ENCODE peak calls at places on chromosomes 5 and 9, in nine cellular contexts. One of them, this sample, is unnamed.

GRCh38 chr5:107518219-107519015 is 152.3 kb downstream of the EFNA5 start:
- DNase-seq in fibroblast of the aortic adventitia: no peak
- DNase-seq in lung: no peak
- DNase-seq in astrocyte of the spinal cord: peak; percentile 50
- DNase-seq in psoas muscle: no peak
- DNase-seq in ovary: no peak
- DNase-seq in mammary epithelial cell: no peak
- DNase-seq in IMR-90: no peak
- DNase-seq in upper lobe of right lung: no peak
- DNase-seq in this sample: no peak

GRCh38 chr9:9751996-9752395 is 860.8 kb downstream of the PTPRD start:
- DNase-seq in astrocyte of the spinal cord: no peak
- DNase-seq in IMR-90: no peak
- DNase-seq in mammary epithelial cell: no peak
- DNase-seq in ovary: no peak
- DNase-seq in psoas muscle: no peak
- DNase-seq in lung: no peak
- DNase-seq in upper lobe of right lung: no peak
- DNase-seq in fibroblast of the aortic adventitia: no peak
- DNase-seq in this sample: no peak

GRCh38 chr5:10663531-10664183 is 97.4 kb downstream of the DAP start:
- DNase-seq in fibroblast of the aortic adventitia: peak; percentile 78
- DNase-seq in IMR-90: peak; percentile 64
- DNase-seq in ovary: no peak
- DNase-seq in psoas muscle: no peak
- DNase-seq in astrocyte of the spinal cord: peak; percentile 38
- DNase-seq in lung: no peak
- DNase-seq in mammary epithelial cell: no peak
- DNase-seq in upper lobe of right lung: no peak
- DNase-seq in this sample: peak; percentile 53

GRCh38 chr9:107390806-107391205 is 98.8 kb downstream of the KLF4 start:
- DNase-seq in psoas muscle: no peak
- DNase-seq in IMR-90: no peak
- DNase-seq in lung: no peak
- DNase-seq in upper lobe of right lung: no peak
- DNase-seq in astrocyte of the spinal cord: no peak
- DNase-seq in ovary: no peak
- DNase-seq in mammary epithelial cell: no peak
- DNase-seq in fibroblast of the aortic adventitia: no peak
- DNase-seq in this sample: peak; percentile 86

GRCh38 chr5:177498013-177498847 is 826 bp upstream of the PDLIM7 start:
- DNase-seq in ovary: peak; percentile 71
- DNase-seq in astrocyte of the spinal cord: peak; percentile 8
- DNase-seq in mammary epithelial cell: peak; percentile 23
- DNase-seq in fibroblast of the aortic adventitia: no peak
- DNase-seq in psoas muscle: peak; percentile 62
- DNase-seq in lung: no peak
- DNase-seq in upper lobe of right lung: peak; percentile 78
- DNase-seq in IMR-90: no peak
- DNase-seq in this sample: no peak

GRCh38 chr9:2291980-2292704 is 277.0 kb downstream of the SMARCA2 start:
- DNase-seq in mammary epithelial cell: peak; percentile 78
- DNase-seq in IMR-90: no peak
- DNase-seq in astrocyte of the spinal cord: peak; percentile 12
- DNase-seq in fibroblast of the aortic adventitia: peak; percentile 55
- DNase-seq in psoas muscle: peak; percentile 52
- DNase-seq in upper lobe of right lung: no peak
- DNase-seq in lung: no peak
- DNase-seq in ovary: no peak
- DNase-seq in this sample: peak; percentile 69

GRCh38 chr9:69370430-69370829 is 45.4 kb downstream of the ENTREP1 start:
- DNase-seq in mammary epithelial cell: peak; percentile 83
- DNase-seq in upper lobe of right lung: no peak
- DNase-seq in ovary: no peak
- DNase-seq in IMR-90: no peak
- DNase-seq in fibroblast of the aortic adventitia: peak; percentile 54
- DNase-seq in lung: no peak
- DNase-seq in astrocyte of the spinal cord: peak; percentile 14
- DNase-seq in psoas muscle: no peak
- DNase-seq in this sample: no peak

GRCh38 chr9:112059145-112059979 is 115.7 kb downstream of the SUSD1 start:
- DNase-seq in lung: no peak
- DNase-seq in IMR-90: peak; percentile 92
- DNase-seq in psoas muscle: no peak
- DNase-seq in astrocyte of the spinal cord: peak; percentile 65
- DNase-seq in fibroblast of the aortic adventitia: peak; percentile 90
- DNase-seq in mammary epithelial cell: peak; percentile 90
- DNase-seq in ovary: no peak
- DNase-seq in upper lobe of right lung: no peak
- DNase-seq in this sample: peak; percentile 95

GRCh38 chr5:160297004-160297403 is 15.4 kb downstream of the CCNJL start:
- DNase-seq in psoas muscle: no peak
- DNase-seq in upper lobe of right lung: no peak
- DNase-seq in ovary: no peak
- DNase-seq in fibroblast of the aortic adventitia: no peak
- DNase-seq in lung: no peak
- DNase-seq in IMR-90: peak; percentile 21
- DNase-seq in astrocyte of the spinal cord: no peak
- DNase-seq in mammary epithelial cell: peak; percentile 4
- DNase-seq in this sample: no peak

GRCh38 chr5:116084231-116084630 is 594 bp upstream of the COMMD10 start:
- DNase-seq in psoas muscle: no peak
- DNase-seq in upper lobe of right lung: no peak
- DNase-seq in mammary epithelial cell: peak; percentile 33
- DNase-seq in ovary: peak; percentile 40
- DNase-seq in astrocyte of the spinal cord: peak; percentile 30
- DNase-seq in lung: no peak
- DNase-seq in fibroblast of the aortic adventitia: peak; percentile 30
- DNase-seq in IMR-90: peak; percentile 29
- DNase-seq in this sample: peak; percentile 30

GRCh38 chr5:113170707-113171106 is 194.1 kb downstream of the DCP2 start:
- DNase-seq in astrocyte of the spinal cord: no peak
- DNase-seq in psoas muscle: no peak
- DNase-seq in upper lobe of right lung: no peak
- DNase-seq in fibroblast of the aortic adventitia: peak; percentile 67
- DNase-seq in lung: no peak
- DNase-seq in ovary: no peak
- DNase-seq in IMR-90: peak; percentile 69
- DNase-seq in mammary epithelial cell: no peak
- DNase-seq in this sample: no peak

GRCh38 chr9:35771079-35771441 is 17.0 kb upstream of the MSMP start:
- DNase-seq in IMR-90: no peak
- DNase-seq in psoas muscle: peak; percentile 42
- DNase-seq in upper lobe of right lung: no peak
- DNase-seq in fibroblast of the aortic adventitia: no peak
- DNase-seq in astrocyte of the spinal cord: no peak
- DNase-seq in ovary: no peak
- DNase-seq in lung: no peak
- DNase-seq in mammary epithelial cell: no peak
- DNase-seq in this sample: no peak

GRCh38 chr9:37602817-37603216 is 10.4 kb upstream of the TOMM5 start:
- DNase-seq in astrocyte of the spinal cord: no peak
- DNase-seq in mammary epithelial cell: peak; percentile 77
- DNase-seq in lung: no peak
- DNase-seq in IMR-90: no peak
- DNase-seq in upper lobe of right lung: peak; percentile 69
- DNase-seq in fibroblast of the aortic adventitia: no peak
- DNase-seq in psoas muscle: peak; percentile 61
- DNase-seq in ovary: no peak
- DNase-seq in this sample: no peak

GRCh38 chr9:100011062-100011681 is 87.6 kb downstream of the ERP44 start:
- DNase-seq in ovary: no peak
- DNase-seq in astrocyte of the spinal cord: peak; percentile 68
- DNase-seq in lung: no peak
- DNase-seq in fibroblast of the aortic adventitia: peak; percentile 59
- DNase-seq in upper lobe of right lung: no peak
- DNase-seq in mammary epithelial cell: peak; percentile 29
- DNase-seq in IMR-90: peak; percentile 67
- DNase-seq in psoas muscle: no peak
- DNase-seq in this sample: peak; percentile 48

GRCh38 chr9:88737876-88738275 is 202.9 kb downstream of the NXNL2 start:
- DNase-seq in lung: no peak
- DNase-seq in psoas muscle: no peak
- DNase-seq in fibroblast of the aortic adventitia: no peak
- DNase-seq in IMR-90: peak; percentile 30
- DNase-seq in ovary: no peak
- DNase-seq in astrocyte of the spinal cord: no peak
- DNase-seq in upper lobe of right lung: no peak
- DNase-seq in mammary epithelial cell: no peak
- DNase-seq in this sample: no peak

GRCh38 chr9:37617837-37618236 is 25.4 kb upstream of the TOMM5 start:
- DNase-seq in lung: no peak
- DNase-seq in astrocyte of the spinal cord: peak; percentile 13
- DNase-seq in mammary epithelial cell: no peak
- DNase-seq in psoas muscle: no peak
- DNase-seq in upper lobe of right lung: no peak
- DNase-seq in IMR-90: peak; percentile 54
- DNase-seq in ovary: no peak
- DNase-seq in fibroblast of the aortic adventitia: peak; percentile 38
- DNase-seq in this sample: peak; percentile 64

GRCh38 chr5:174045470-174046025 is at the start of gene NSG2:
- DNase-seq in ovary: peak; percentile 71
- DNase-seq in lung: peak; percentile 60
- DNase-seq in upper lobe of right lung: peak; percentile 86
- DNase-seq in psoas muscle: peak; percentile 72
- DNase-seq in mammary epithelial cell: peak; percentile 70
- DNase-seq in fibroblast of the aortic adventitia: peak; percentile 52
- DNase-seq in IMR-90: peak; percentile 75
- DNase-seq in astrocyte of the spinal cord: peak; percentile 91
- DNase-seq in this sample: peak; percentile 72

GRCh38 chr9:116152941-116153764 is 438 bp upstream of the PAPPA start:
- DNase-seq in upper lobe of right lung: no peak
- DNase-seq in ovary: peak; percentile 27
- DNase-seq in astrocyte of the spinal cord: peak; percentile 57
- DNase-seq in IMR-90: peak; percentile 85
- DNase-seq in psoas muscle: no peak
- DNase-seq in lung: no peak
- DNase-seq in mammary epithelial cell: no peak
- DNase-seq in fibroblast of the aortic adventitia: peak; percentile 86
- DNase-seq in this sample: peak; percentile 93

GRCh38 chr5:56829137-56829536 is 13.8 kb downstream of the MAP3K1 start:
- DNase-seq in fibroblast of the aortic adventitia: no peak
- DNase-seq in ovary: no peak
- DNase-seq in psoas muscle: no peak
- DNase-seq in IMR-90: peak; percentile 52
- DNase-seq in astrocyte of the spinal cord: no peak
- DNase-seq in mammary epithelial cell: peak; percentile 17
- DNase-seq in lung: no peak
- DNase-seq in upper lobe of right lung: no peak
- DNase-seq in this sample: no peak

GRCh38 chr5:53482717-53483638 is 2.5 kb downstream of the FST start:
- DNase-seq in lung: peak; percentile 35
- DNase-seq in upper lobe of right lung: peak; percentile 74
- DNase-seq in ovary: peak; percentile 45
- DNase-seq in psoas muscle: peak; percentile 35
- DNase-seq in IMR-90: peak; percentile 53
- DNase-seq in mammary epithelial cell: peak; percentile 59
- DNase-seq in fibroblast of the aortic adventitia: peak; percentile 52
- DNase-seq in astrocyte of the spinal cord: peak; percentile 29
- DNase-seq in this sample: peak; percentile 40

GRCh38 chr9:93684806-93685553 is 108.6 kb downstream of the PHF2 start:
- DNase-seq in fibroblast of the aortic adventitia: peak; percentile 10
- DNase-seq in lung: peak; percentile 10
- DNase-seq in psoas muscle: no peak
- DNase-seq in ovary: no peak
- DNase-seq in mammary epithelial cell: no peak
- DNase-seq in IMR-90: peak; percentile 24
- DNase-seq in astrocyte of the spinal cord: no peak
- DNase-seq in upper lobe of right lung: peak; percentile 29
- DNase-seq in this sample: peak; percentile 19
- TF ChIP-seq CTCF in fibroblast of the aortic adventitia: peak; percentile 20
- TF ChIP-seq CTCF in lung: no peak
- TF ChIP-seq CTCF in psoas muscle: no peak
- TF ChIP-seq CTCF in ovary: no peak
- TF ChIP-seq CTCF in mammary epithelial cell: peak; percentile 10
- TF ChIP-seq CTCF in IMR-90: peak; percentile 19
- TF ChIP-seq CTCF in astrocyte of the spinal cord: peak; percentile 22
- TF ChIP-seq CTCF in upper lobe of right lung: no peak
- TF ChIP-seq CTCF in this sample: peak; percentile 15

GRCh38 chr5:4022056-4022670 is 426.5 kb downstream of the IRX1 start:
- DNase-seq in mammary epithelial cell: no peak
- DNase-seq in lung: no peak
- DNase-seq in upper lobe of right lung: no peak
- DNase-seq in fibroblast of the aortic adventitia: no peak
- DNase-seq in astrocyte of the spinal cord: no peak
- DNase-seq in ovary: no peak
- DNase-seq in IMR-90: no peak
- DNase-seq in psoas muscle: no peak
- DNase-seq in this sample: no peak
- H3K4me3 ChIP-seq in mammary epithelial cell: no peak overlapping the region
- H3K4me3 ChIP-seq in lung: no peak overlapping the region
- H3K4me3 ChIP-seq in upper lobe of right lung: no peak overlapping the region
- H3K4me3 ChIP-seq in fibroblast of the aortic adventitia: no peak overlapping the region
- H3K4me3 ChIP-seq in astrocyte of the spinal cord: no peak overlapping the region
- H3K4me3 ChIP-seq in ovary: no peak overlapping the region
- H3K4me3 ChIP-seq in IMR-90: no peak overlapping the region
- H3K4me3 ChIP-seq in psoas muscle: no peak overlapping the region
- H3K4me3 ChIP-seq in this sample: no peak overlapping the region

GRCh38 chr9:20625003-20625349 is 2.7 kb upstream of the MLLT3 start:
- DNase-seq in ovary: no peak
- DNase-seq in psoas muscle: no peak
- DNase-seq in astrocyte of the spinal cord: no peak
- DNase-seq in upper lobe of right lung: no peak
- DNase-seq in IMR-90: no peak
- DNase-seq in fibroblast of the aortic adventitia: no peak
- DNase-seq in lung: no peak
- DNase-seq in mammary epithelial cell: no peak
- DNase-seq in this sample: no peak
- TF ChIP-seq CTCF in ovary: no peak
- TF ChIP-seq CTCF in psoas muscle: no peak
- TF ChIP-seq CTCF in astrocyte of the spinal cord: no peak
- TF ChIP-seq CTCF in upper lobe of right lung: no peak
- TF ChIP-seq CTCF in IMR-90: no peak
- TF ChIP-seq CTCF in fibroblast of the aortic adventitia: no peak
- TF ChIP-seq CTCF in lung: no peak
- TF ChIP-seq CTCF in mammary epithelial cell: no peak
- TF ChIP-seq CTCF in this sample: no peak

GRCh38 chr5:110681953-110682352 is 44.5 kb downstream of the TMEM232 start:
- DNase-seq in mammary epithelial cell: no peak
- DNase-seq in ovary: no peak
- DNase-seq in upper lobe of right lung: no peak
- DNase-seq in lung: no peak
- DNase-seq in IMR-90: no peak
- DNase-seq in astrocyte of the spinal cord: no peak
- DNase-seq in psoas muscle: no peak
- DNase-seq in fibroblast of the aortic adventitia: no peak
- DNase-seq in this sample: no peak
- H3K4me3 ChIP-seq in mammary epithelial cell: no peak overlapping the region
- H3K4me3 ChIP-seq in ovary: no peak overlapping the region
- H3K4me3 ChIP-seq in upper lobe of right lung: no peak overlapping the region
- H3K4me3 ChIP-seq in lung: no peak overlapping the region
- H3K4me3 ChIP-seq in IMR-90: no peak overlapping the region
- H3K4me3 ChIP-seq in astrocyte of the spinal cord: no peak overlapping the region
- H3K4me3 ChIP-seq in psoas muscle: no peak overlapping the region
- H3K4me3 ChIP-seq in fibroblast of the aortic adventitia: no peak overlapping the region
- H3K4me3 ChIP-seq in this sample: no peak overlapping the region